ENCODE peak calls at places on chromosomes 16 and 17, in five cellular contexts. M is SK-N-SH, X is GM23338, Z is MM.1S, U is PC-3. C is an unnamed sample. For H3F3A, the result is how much of the 10 kb centered on the place peaks cover.

GRCh38 chr16:69893086-69893485 is 58.0 kb upstream of the CLEC18A start:
- DNase-seq in M (no peak), X (no peak), Z (no peak), U (no peak), C (no peak)

GRCh38 chr16:75506567-75506966 is 11.3 kb upstream of the CHST6 start:
- DNase-seq in M (no peak), X (no peak), Z (no peak), U (peak), C (no peak)

GRCh38 chr17:77708936-77709335 is 249.6 kb upstream of the TNRC6C start:
- DNase-seq in M (no peak), X (no peak), Z (no peak), U (no peak), C (no peak)

GRCh38 chr17:20234266-20234665 is 225.1 kb downstream of the SPECC1 start:
- DNase-seq in M (no peak), X (no peak), Z (no peak), U (no peak), C (no peak)

GRCh38 chr17:1229354-1229890 is 40.8 kb upstream of the BHLHA9 start:
- DNase-seq in M (peak), X (peak), Z (no peak), U (no peak), C (peak)

GRCh38 chr17:71632328-71632727 is 488.5 kb upstream of the SOX9 start:
- DNase-seq in M (no peak), X (no peak), Z (no peak), U (peak), C (no peak)

GRCh38 chr16:16067127-16067526 is 117.7 kb downstream of the ABCC1 start:
- DNase-seq in M (no peak), X (no peak), Z (no peak), U (no peak), C (no peak)

GRCh38 chr17:61522088-61522487 is 68.9 kb downstream of the NACA2 start:
- DNase-seq in M (no peak), X (no peak), Z (no peak), U (no peak), C (no peak)

GRCh38 chr17:71237903-71238538 is 882.8 kb upstream of the SOX9 start:
- DNase-seq in M (peak), X (no peak), Z (no peak), U (peak), C (no peak)

GRCh38 chr17:33144837-33145236 is 148.3 kb downstream of the ASIC2 start:
- DNase-seq in M (no peak), X (no peak), Z (no peak), U (no peak), C (no peak)

GRCh38 chr16:81902025-81902424 is 109.2 kb downstream of the SDR42E1 start:
- DNase-seq in M (no peak), X (no peak), Z (no peak), U (peak), C (no peak)

GRCh38 chr16:1474471-1474795 is 395 bp downstream of the CLCN7 start:
- DNase-seq in M (peak), X (peak), Z (no peak), U (no peak), C (peak)

GRCh38 chr16:30166202-30166902 is 17.1 kb upstream of the CORO1A start:
- DNase-seq in M (no peak), X (no peak), Z (peak), U (no peak), C (no peak)

GRCh38 chr17:1173456-1174370 is 6.1 kb downstream of the ABR start:
- DNase-seq in M (no peak), X (no peak), Z (no peak), U (no peak), C (no peak)

GRCh38 chr17:4673986-4674770 is 29.8 kb downstream of the PELP1 start:
- DNase-seq in M (no peak), X (no peak), Z (no peak), U (no peak), C (no peak)

GRCh38 chr17:49515196-49515770 is 20.2 kb downstream of the NGFR start:
- DNase-seq in M (peak), X (peak), Z (peak), U (peak), C (peak)

GRCh38 chr16:1431497-1432270 is 806 bp downstream of the PERCC1 start:
- DNase-seq in M (no peak), X (no peak), Z (no peak), U (no peak), C (no peak)

DNA sequence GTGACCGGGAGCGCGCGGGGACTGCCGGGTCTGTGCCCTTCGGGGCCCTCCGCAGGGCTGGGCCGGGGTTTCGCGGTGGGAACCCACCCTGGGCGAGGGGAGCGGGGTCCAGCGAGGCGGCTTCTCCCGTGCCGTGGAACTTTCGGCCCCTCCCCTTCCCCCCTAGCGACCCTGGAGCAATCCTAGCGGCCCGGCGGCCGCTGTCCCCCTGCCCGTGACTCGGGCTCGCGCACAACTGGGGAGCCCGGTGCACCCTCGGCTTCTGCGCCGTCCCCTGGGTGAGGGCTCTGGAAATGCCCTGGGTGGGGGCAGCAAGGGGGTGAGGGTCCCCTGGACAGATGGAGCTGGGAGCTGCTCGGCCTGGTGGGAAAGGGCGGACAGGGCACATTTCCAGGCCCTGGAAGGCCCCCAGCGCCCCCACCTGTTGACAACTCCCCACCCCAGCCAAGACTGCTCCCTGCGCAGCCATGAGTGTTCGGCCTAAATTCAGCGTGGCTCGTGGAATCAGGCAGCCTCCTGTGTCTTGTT is 562 bp downstream of the UTS2R start:
- DNase-seq in M (peak), X (no peak), Z (no peak), U (no peak), C (no peak)
- TF ChIP-seq CTCF in M (no peak), X (peak), Z (no peak), U (no peak), C (no peak)

DNA sequence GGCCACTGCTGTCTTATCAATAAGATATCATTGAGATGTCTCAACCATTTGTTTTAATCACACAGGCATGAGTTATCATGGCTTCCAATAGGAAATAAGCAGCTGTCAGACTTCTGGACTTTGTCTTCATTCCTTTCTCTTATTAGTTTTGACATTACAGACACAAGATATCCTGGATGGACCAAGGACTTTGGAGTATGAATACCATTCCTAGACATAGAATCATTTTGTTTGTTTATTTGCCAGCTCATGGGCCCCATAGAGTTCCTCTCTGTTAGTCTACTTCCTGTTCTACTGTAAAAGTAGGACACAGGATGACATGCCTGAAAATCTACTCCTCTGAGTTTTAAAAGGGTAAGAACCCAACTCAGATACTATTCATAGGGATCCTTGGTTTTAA is 77.7 kb upstream of the KCNJ16 start:
- DNase-seq in M (no peak), X (no peak), Z (no peak), U (peak), C (no peak)
- TF ChIP-seq EZH2phosphoT487 in M (no peak), X (no peak), Z (no peak), U (no peak), C (no peak)

DNA sequence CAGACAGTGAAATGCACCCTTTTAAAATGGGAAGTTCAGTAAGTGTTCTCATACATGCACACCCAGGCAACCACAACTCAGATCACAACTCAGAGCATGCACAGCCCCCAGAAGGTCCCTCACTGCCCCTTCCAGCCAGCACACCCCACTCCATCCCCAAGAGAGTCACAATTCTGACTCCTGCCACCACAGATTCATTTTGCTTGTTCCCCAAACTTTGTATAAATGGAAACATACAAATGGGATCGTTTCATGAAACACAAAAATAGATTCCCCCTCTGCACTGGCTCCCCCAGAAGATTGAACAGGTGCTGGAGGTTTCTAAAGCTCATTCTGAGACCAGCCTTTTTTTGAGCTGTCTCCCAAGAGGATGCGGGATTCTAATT is 3.3 kb upstream of the TNFRSF13B start:
- DNase-seq in M (no peak), X (no peak), Z (peak), U (no peak), C (no peak)
- H3F3A ChIP-seq in M (under half), X (under half), Z (half or more), U (under half), C (under half)

DNA sequence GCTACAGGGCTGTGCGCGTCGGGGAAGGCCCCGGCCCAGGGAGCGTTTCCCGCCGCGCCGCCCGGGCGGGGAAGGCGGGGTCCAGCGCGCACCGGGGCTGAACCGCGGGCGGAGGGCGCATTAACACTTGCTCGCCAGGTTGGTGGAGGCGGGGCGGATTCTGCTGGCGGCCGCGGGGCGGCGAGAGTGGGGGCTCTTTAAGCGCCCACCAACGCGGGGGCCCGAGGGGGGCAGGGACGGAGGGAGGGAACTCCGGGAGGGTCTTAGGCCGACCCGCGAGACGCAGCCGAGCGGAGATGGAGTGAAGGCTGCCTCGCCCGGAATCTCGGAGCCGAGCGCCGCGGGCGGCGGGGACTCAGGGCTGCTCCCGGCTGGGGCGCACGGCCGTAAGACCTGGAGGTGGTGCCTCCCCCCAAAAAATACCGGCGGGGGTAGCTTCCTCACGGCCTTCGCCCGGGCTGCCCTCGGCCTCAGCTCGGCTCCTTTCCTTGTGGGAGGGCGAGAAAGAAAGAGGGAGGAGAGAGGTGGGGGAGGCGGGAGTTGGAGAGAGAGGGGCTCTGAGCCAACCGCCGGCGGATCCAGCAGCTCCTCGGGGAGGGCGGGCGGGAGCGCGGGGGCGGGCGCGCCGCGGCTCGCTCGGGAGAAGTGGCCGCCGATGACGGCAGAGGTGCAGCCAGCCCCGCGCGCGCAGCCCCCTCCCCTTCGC is 415 bp upstream of the FOXF1 start:
- DNase-seq in M (no peak), X (peak), Z (no peak), U (no peak), C (peak)
- TF ChIP-seq CTCF in M (no peak), X (no peak), Z (no peak), U (no peak), C (no peak)

DNA sequence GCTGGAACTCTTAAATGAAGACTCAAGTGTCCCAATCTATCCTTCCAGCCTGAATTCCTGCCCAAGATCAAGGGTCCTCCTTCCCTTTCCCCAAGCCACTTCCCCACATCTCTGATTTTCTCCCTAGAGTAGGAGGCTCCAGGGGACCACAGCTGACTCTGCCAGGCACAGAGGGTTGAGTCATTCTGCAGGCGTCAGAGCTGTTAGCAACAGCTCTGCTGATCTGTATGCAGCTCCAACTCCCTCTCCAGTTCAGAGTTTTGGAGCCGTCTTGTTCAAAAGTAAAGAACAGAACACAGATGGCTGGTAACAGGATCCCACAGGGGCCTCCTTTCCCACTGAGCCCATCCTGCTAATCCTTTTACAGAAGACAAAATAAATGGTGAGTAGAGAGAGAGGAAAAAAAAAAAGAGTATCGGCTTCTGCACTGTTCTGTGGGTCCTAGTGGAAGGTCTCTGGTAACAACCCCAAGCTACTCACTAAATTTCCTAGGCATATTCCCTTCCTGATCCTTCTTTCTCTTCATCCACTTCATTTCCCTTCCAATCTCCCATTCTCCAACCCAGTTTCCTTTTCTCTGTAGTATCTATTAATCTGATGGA is 13.4 kb upstream of the TAOK1 start:
- DNase-seq in M (no peak), X (peak), Z (no peak), U (no peak), C (peak)
- TF ChIP-seq EZH2phosphoT487 in M (no peak), X (no peak), Z (no peak), U (no peak), C (no peak)

DNA sequence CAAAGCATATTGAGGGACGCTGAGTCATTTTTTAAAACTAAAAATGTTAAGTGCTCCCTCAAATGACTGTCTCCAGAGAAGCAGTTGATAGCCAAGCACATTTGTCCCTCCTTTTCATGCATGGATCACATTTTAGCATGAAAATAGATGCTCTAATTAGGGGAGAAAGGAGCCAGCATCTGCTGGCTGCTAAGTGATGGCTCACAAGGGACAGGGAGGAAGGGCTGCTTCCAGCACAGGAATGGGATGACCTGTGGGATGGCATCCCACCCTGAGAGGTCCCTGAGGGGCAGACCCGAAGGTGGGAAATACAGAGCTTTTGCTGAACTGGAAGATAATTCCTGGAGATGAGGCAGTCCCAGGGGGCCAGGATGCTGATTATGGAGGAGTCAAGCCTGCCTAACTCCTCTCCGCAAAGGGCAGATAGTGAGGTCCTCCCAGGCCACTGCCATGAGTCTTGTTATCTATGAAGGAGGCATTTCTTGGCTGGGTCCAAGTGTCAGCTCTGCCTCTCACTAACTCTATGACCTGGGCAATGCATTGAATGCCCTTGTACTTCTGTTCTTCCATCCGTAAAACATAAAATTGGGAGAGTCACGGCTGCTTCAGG is 218.9 kb downstream of the RAB11FIP4 start:
- DNase-seq in M (no peak), X (peak), Z (no peak), U (no peak), C (no peak)
- H3F3A ChIP-seq in M (under half), X (under half), Z (under half), U (under half), C (under half)

GRCh38 chr16:62391940-62392339 is 355.7 kb upstream of the CDH8 start:
- DNase-seq in M (no peak), X (no peak), Z (no peak), U (no peak), C (no peak)

GRCh38 chr16:62392698-62393097 is 356.5 kb upstream of the CDH8 start:
- DNase-seq in M (no peak), X (no peak), Z (no peak), U (no peak), C (no peak)
- TF ChIP-seq CTCF in M (no peak), X (no peak), Z (no peak), U (no peak), C (no peak)

GRCh38 chr16:67150058-67150832 is 553 bp downstream of the B3GNT9 start:
- DNase-seq in M (peak), X (peak), Z (peak), U (no peak), C (peak)
- TF ChIP-seq EZH2phosphoT487 in M (no peak), X (no peak), Z (no peak), U (no peak), C (peak)

GRCh38 chr17:45092932-45093430 is 31.9 kb downstream of the NMT1 start:
- DNase-seq in M (no peak), X (no peak), Z (no peak), U (peak), C (no peak)

GRCh38 chr17:45088741-45089140 is 27.6 kb downstream of the NMT1 start:
- DNase-seq in M (no peak), X (no peak), Z (no peak), U (no peak), C (no peak)

GRCh38 chr17:45087978-45088377 is 26.9 kb downstream of the NMT1 start:
- DNase-seq in M (no peak), X (no peak), Z (no peak), U (no peak), C (no peak)

GRCh38 chr17:45091778-45092425 is 30.8 kb downstream of the NMT1 start:
- DNase-seq in M (no peak), X (no peak), Z (no peak), U (peak), C (no peak)

GRCh38 chr17:45090711-45091110 is 29.6 kb downstream of the NMT1 start:
- DNase-seq in M (no peak), X (no peak), Z (no peak), U (no peak), C (no peak)
- H3F3A ChIP-seq in M (under half), X (under half), Z (under half), U (under half), C (under half)